ENCODE peak calls at places on chromosomes 1 and 21, in seven cellular contexts. N, S, O, G, F, H and M are unnamed samples.

GRCh38 chr1:3904843-3905185 is 4.7 kb upstream of the C1orf174 start:
- DNase-seq in N (no peak), S (no peak), O (no peak), G (no peak), F (no peak), H (no peak), M (no peak)

GRCh38 chr1:188237573-188238353 is 1409.0 kb downstream of the PLA2G4A start:
- DNase-seq in N (no peak), S (peak; percentile 75), O (no peak), G (no peak), F (no peak), H (no peak), M (no peak)

GRCh38 chr1:15683411-15684039 is 595 bp upstream of the PLEKHM2 start:
- DNase-seq in N (no peak), S (no peak), O (no peak), G (no peak), F (no peak), H (no peak), M (no peak)

GRCh38 chr1:24426738-24427468 is 11.3 kb downstream of the NIPAL3 start:
- DNase-seq in N (no peak), S (no peak), O (no peak), G (no peak), F (no peak), H (peak; percentile 88), M (no peak)

GRCh38 chr1:23533288-23534130 is 2.5 kb upstream of the E2F2 start:
- DNase-seq in N (no peak), S (no peak), O (no peak), G (no peak), F (no peak), H (no peak), M (no peak)

GRCh38 chr1:19313961-19314882 is 2.1 kb downstream of the SLC66A1 start:
- DNase-seq in N (no peak), S (no peak), O (no peak), G (no peak), F (no peak), H (no peak), M (no peak)

GRCh38 chr1:11740258-11741192 is 4.6 kb downstream of the AGTRAP start:
- DNase-seq in N (no peak), S (no peak), O (no peak), G (no peak), F (no peak), H (no peak), M (no peak)

GRCh38 chr1:85824066-85824835 is 116.0 kb upstream of the ZNHIT6 start:
- DNase-seq in N (no peak), S (no peak), O (no peak), G (no peak), F (no peak), H (no peak), M (no peak)

GRCh38 chr21:45041984-45042663 is 32.3 kb upstream of the ADARB1 start:
- DNase-seq in N (no peak), S (no peak), O (no peak), G (no peak), F (no peak), H (no peak), M (no peak)

GRCh38 chr1:178364782-178365181 is 132.0 kb downstream of the CLEC20A start:
- DNase-seq in N (no peak), S (no peak), O (no peak), G (no peak), F (no peak), H (no peak), M (no peak)

GRCh38 chr1:84299536-84300260 is 1.8 kb upstream of the SAMD13 start:
- DNase-seq in N (peak; percentile 13), S (peak; percentile 19), O (no peak), G (peak; percentile 35), F (no peak), H (peak; percentile 23), M (peak; percentile 8)

GRCh38 chr1:203629509-203630082 is 3.0 kb downstream of the ATP2B4 start:
- DNase-seq in N (no peak), S (peak; percentile 49), O (no peak), G (peak; percentile 74), F (no peak), H (peak; percentile 76), M (peak; percentile 68)

GRCh38 chr1:117658676-117659075 is 52.8 kb downstream of the TENT5C start:
- DNase-seq in N (no peak), S (no peak), O (no peak), G (no peak), F (no peak), H (no peak), M (no peak)

GRCh38 chr1:175540928-175541645 is 202.3 kb downstream of the TNR start:
- DNase-seq in N (no peak), S (no peak), O (no peak), G (no peak), F (no peak), H (no peak), M (no peak)

GRCh38 chr1:2803086-2803930 is 1.8 kb upstream of the TTC34 start:
- DNase-seq in N (no peak), S (no peak), O (no peak), G (no peak), F (no peak), H (no peak), M (no peak)

GRCh38 chr1:220750126-220750525 is 2.0 kb downstream of the MTARC2 start:
- DNase-seq in N (no peak), S (no peak), O (no peak), G (no peak), F (no peak), H (no peak), M (no peak)

GRCh38 chr1:230345139-230345885 is 80.8 kb downstream of the PGBD5 start:
- DNase-seq in N (no peak), S (no peak), O (no peak), G (no peak), F (no peak), H (no peak), M (no peak)